ENCODE peak calls at places on chromosomes 7 and 10, in six cellular contexts. K is WERI-Rb-1, O is endothelial cell, B is epithelial cell of proximal tubule, N is dorsolateral prefrontal cortex, X is astrocyte of the cerebellum. S is an unnamed sample.

GRCh38 chr7:112533591-112533990 is 52.8 kb downstream of the LSMEM1 start:
- DNase-seq in K (no peak), O (no peak), B (no peak), N (no peak), X (no peak), S (no peak)

GRCh38 chr10:43188702-43189101 is 50.5 kb downstream of the CSGALNACT2 start:
- DNase-seq in K (no peak), O (no peak), B (no peak), N (no peak), X (no peak), S (peak; percentile 55)

GRCh38 chr7:44398953-44399574 is 73.7 kb upstream of the CAMK2B start:
- DNase-seq in K (no peak), O (no peak), B (no peak), N (no peak), X (no peak), S (peak; percentile 46)

GRCh38 chr10:80276335-80276734 is 13.1 kb downstream of the MAT1A start:
- DNase-seq in K (no peak), O (no peak), B (no peak), N (no peak), X (no peak), S (no peak)

GRCh38 chr7:126924477-126924876 is 328.3 kb downstream of the GRM8 start:
- DNase-seq in K (no peak), O (no peak), B (no peak), N (no peak), X (no peak), S (no peak)

GRCh38 chr10:72462261-72462660 is 107.5 kb upstream of the DNAJB12 start:
- DNase-seq in K (no peak), O (no peak), B (no peak), N (no peak), X (no peak), S (no peak)

GRCh38 chr10:47381427-47382379 is 2.4 kb downstream of the ZNF488 start:
- DNase-seq in K (no peak), O (peak; percentile 1), B (no peak), N (no peak), X (no peak), S (no peak)

GRCh38 chr7:28811003-28811402 is 147.1 kb downstream of the TRIL start:
- DNase-seq in K (no peak), O (no peak), B (no peak), N (no peak), X (no peak), S (no peak)

GRCh38 chr10:65348637-65349036 is 1577.2 kb upstream of the LRRTM3 start:
- DNase-seq in K (no peak), O (no peak), B (no peak), N (no peak), X (no peak), S (no peak)

GRCh38 chr7:149362696-149363095 is 98.2 kb downstream of the ZNF777 start:
- DNase-seq in K (no peak), O (no peak), B (no peak), N (no peak), X (no peak), S (no peak)

GRCh38 chr7:30988346-30989005 is 24.7 kb downstream of the GHRHR start:
- DNase-seq in K (peak; percentile 76), O (no peak), B (no peak), N (peak; percentile 56), X (no peak), S (no peak)

GRCh38 chr10:32556996-32557395 is 111.1 kb downstream of the CCDC7 start:
- DNase-seq in K (no peak), O (no peak), B (no peak), N (no peak), X (no peak), S (no peak)

GRCh38 chr7:123557016-123557630 is 495 bp downstream of the NDUFA5 start:
- DNase-seq in K (no peak), O (no peak), B (no peak), N (no peak), X (peak; percentile 5), S (no peak)

GRCh38 chr7:68433462-68433861 is 1164.8 kb upstream of the AUTS2 start:
- DNase-seq in K (no peak), O (no peak), B (no peak), N (no peak), X (no peak), S (no peak)

GRCh38 chr7:37105762-37106161 is 342.9 kb downstream of the ELMO1 start:
- DNase-seq in K (no peak), O (no peak), B (no peak), N (no peak), X (no peak), S (no peak)

GRCh38 chr7:66099551-66100407 is 14.9 kb upstream of the CRCP start:
- DNase-seq in K (peak; percentile 74), O (peak; percentile 45), B (peak; percentile 66), N (peak; percentile 41), X (peak; percentile 23), S (peak; percentile 73)

GRCh38 chr10:35352508-35352907 is 16.2 kb downstream of the CCNY start:
- DNase-seq in K (no peak), O (no peak), B (no peak), N (no peak), X (no peak), S (no peak)

GRCh38 chr7:130838738-130839137 is 104.7 kb upstream of the KLF14 start:
- DNase-seq in K (no peak), O (no peak), B (peak; percentile 59), N (no peak), X (peak; percentile 70), S (peak; percentile 77)

GRCh38 chr10:3122486-3123205 is 49.9 kb downstream of the PITRM1 start:
- DNase-seq in K (no peak), O (no peak), B (no peak), N (no peak), X (no peak), S (no peak)

GRCh38 chr7:21106296-21106732 is 319.6 kb upstream of the SP8 start:
- DNase-seq in K (no peak), O (no peak), B (no peak), N (no peak), X (no peak), S (no peak)

DNA sequence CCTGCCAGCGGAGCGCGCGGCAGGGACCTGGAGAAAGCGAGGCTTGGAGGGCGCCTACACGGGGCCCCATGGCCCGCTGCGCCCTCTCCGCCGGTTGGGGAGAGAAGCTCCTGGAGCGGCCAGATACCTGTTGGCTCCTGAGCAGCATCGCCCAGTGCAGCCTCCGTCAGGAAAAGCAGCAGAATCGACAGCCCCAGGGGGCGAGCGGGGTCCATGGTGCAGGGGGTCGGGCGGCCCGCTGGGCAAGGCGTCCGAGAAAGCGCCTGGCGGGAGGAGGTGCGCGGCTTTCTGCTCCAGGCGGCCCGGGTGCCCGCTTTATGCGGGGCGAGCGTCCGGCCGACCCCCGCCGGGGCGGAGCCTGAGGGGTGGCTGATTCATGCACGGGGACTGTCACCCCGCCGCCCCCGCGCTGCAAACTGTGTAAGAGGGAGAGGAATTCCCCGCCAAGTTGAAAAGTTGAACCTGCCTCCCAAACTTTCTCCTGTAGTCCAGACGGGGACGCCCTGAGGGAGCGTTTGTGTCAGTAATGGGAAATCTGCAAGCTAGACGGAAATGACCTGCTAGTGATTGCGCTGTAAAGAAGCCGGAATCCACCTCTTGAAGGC is at the start of gene TFPI2:
- DNase-seq in K (peak; percentile 13), O (peak; percentile 38), B (peak; percentile 70), N (no peak), X (no peak), S (no peak)
- TF ChIP-seq CTCF in K (no peak), O (no peak), B (peak; percentile 45), N (no peak), X (no peak), S (peak; percentile 21)

GRCh38 chr10:23516530-23516929 is 77.7 kb downstream of the OTUD1 start:
- DNase-seq in K (no peak), O (peak; percentile 11), B (no peak), N (no peak), X (peak; percentile 1), S (no peak)
- TF ChIP-seq CTCF in K (peak; percentile 39), O (peak; percentile 22), B (peak; percentile 82), N (peak; percentile 32), X (peak; percentile 56), S (peak; percentile 75)

DNA sequence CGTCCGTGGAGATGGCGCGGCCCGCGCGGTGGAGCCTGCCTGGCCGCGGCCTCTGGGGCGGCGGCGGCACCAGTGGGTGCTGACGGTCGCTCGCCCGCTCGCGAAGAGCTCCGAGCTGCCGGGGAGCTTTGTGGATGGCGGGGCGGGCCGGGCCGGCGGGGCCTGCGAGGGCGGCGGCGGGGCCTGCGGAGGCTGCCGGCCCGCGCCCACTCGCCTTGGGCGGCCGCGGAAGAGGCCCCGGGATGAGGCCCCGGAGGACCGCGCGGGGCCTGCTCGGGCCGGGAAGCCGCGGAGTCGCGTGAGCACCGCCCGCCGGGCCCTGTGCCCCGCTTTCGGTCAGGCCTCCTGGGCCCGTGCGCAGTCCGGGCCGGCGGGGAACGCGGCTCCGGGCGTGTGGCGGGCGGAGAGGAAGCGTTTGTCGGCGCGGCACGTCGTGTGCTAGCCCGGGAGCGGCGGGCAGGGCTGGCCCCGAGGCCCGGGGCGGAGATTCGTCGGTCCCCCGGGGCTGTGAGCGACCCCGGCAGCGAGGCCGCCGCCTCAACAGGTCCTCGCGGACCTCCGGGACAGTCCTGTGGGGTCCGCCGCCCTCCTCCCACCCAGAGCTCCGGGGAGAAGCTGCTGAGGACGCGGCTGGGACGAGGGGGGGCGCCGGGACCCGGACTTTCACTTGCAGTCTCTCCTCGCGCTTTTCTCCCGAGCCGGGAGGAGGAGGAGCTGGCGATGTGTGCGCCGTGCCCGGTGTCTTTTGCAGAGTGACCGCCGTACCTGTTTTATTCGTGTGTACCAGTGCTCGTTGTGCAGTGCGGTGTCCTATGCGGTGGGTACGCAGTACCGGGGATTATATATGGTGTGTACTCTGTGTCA is 578 bp downstream of the ZMYND11 start:
- DNase-seq in K (peak; percentile 40), O (peak; percentile 57), B (no peak), N (peak; percentile 56), X (no peak), S (no peak)
- TF ChIP-seq CTCF in K (no peak), O (no peak), B (no peak), N (no peak), X (no peak), S (no peak)

GRCh38 chr10:70106958-70107791 is 25.4 kb downstream of the AIFM2 start:
- DNase-seq in K (peak; percentile 70), O (peak; percentile 73), B (no peak), N (no peak), X (no peak), S (no peak)

GRCh38 chr10:70115948-70116682 is 16.5 kb downstream of the AIFM2 start:
- DNase-seq in K (peak; percentile 71), O (peak; percentile 61), B (no peak), N (no peak), X (no peak), S (no peak)

GRCh38 chr10:70109064-70109729 is 23.4 kb downstream of the AIFM2 start:
- DNase-seq in K (peak; percentile 37), O (no peak), B (no peak), N (no peak), X (no peak), S (no peak)

GRCh38 chr10:70114902-70115301 is 17.7 kb downstream of the AIFM2 start:
- DNase-seq in K (peak; percentile 54), O (no peak), B (no peak), N (no peak), X (no peak), S (no peak)

GRCh38 chr10:70111496-70111895 is 21.1 kb downstream of the AIFM2 start:
- DNase-seq in K (no peak), O (no peak), B (no peak), N (no peak), X (no peak), S (no peak)
- TF ChIP-seq CTCF in K (no peak), O (no peak), B (no peak), N (no peak), X (no peak), S (no peak)